ENCODE peak calls at places on chromosomes 6 and 20, in five cellular contexts. D, F, Y, C and K are unnamed samples.

GRCh38 chr6:20086992-20087391 is 125.3 kb downstream of the MBOAT1 start:
- DNase-seq in Y (no peak), C (no peak), D (no peak), F (no peak), K (no peak)

GRCh38 chr20:47293524-47294157 is 62.9 kb downstream of the ZMYND8 start:
- DNase-seq in Y (no peak), D (no peak), F (no peak), C (no peak), K (no peak)

GRCh38 chr20:41133709-41134361 is 3.5 kb upstream of the PLCG1 start:
- DNase-seq in F (no peak), C (no peak), Y (peak), D (no peak), K (no peak)

GRCh38 chr6:44606976-44607375 is 219.5 kb downstream of the CDC5L start:
- DNase-seq in C (no peak), F (no peak), D (no peak), Y (no peak), K (no peak)

GRCh38 chr20:32957451-32957850 is 46.8 kb downstream of the SUN5 start:
- DNase-seq in F (no peak), D (no peak), Y (no peak), C (no peak), K (no peak)

GRCh38 chr6:139064981-139065665 is 36.6 kb downstream of the ABRACL start:
- DNase-seq in Y (no peak), C (no peak), D (no peak), F (no peak), K (no peak)

GRCh38 chr20:63475209-63475608 is 2.8 kb upstream of the KCNQ2 start:
- DNase-seq in C (peak), Y (no peak), D (no peak), F (no peak), K (no peak)

GRCh38 chr6:36571122-36572043 is 22.8 kb upstream of the SRSF3 start:
- DNase-seq in C (no peak), Y (no peak), F (no peak), D (no peak), K (no peak)

GRCh38 chr6:53543341-53544010 is 1.4 kb downstream of the GCLC start:
- DNase-seq in Y (no peak), F (no peak), C (no peak), D (no peak), K (no peak)

GRCh38 chr20:39839406-39840119 is 849.5 kb downstream of the MAFB start:
- DNase-seq in Y (no peak), D (no peak), C (no peak), F (no peak), K (no peak)

GRCh38 chr6:42279144-42279781 is 61.6 kb upstream of the MRPS10 start:
- DNase-seq in D (no peak), C (no peak), F (no peak), Y (no peak), K (no peak)

GRCh38 chr6:66930559-66931290 is 1223.7 kb upstream of the EYS start:
- DNase-seq in F (no peak), Y (no peak), D (no peak), C (no peak), K (no peak)

GRCh38 chr6:158999669-159000403 is at the start of gene RSPH3:
- DNase-seq in D (peak), F (peak), C (peak), Y (peak), K (peak)

GRCh38 chr6:159082039-159082815 is 37.4 kb upstream of the TAGAP start:
- DNase-seq in F (no peak), C (no peak), D (no peak), Y (no peak), K (no peak)

GRCh38 chr6:159729598-159729997 is 2.3 kb downstream of the WTAP start:
- DNase-seq in D (no peak), Y (no peak), C (no peak), F (no peak), K (no peak)

GRCh38 chr6:142416179-142416578 is 114.4 kb downstream of the ADGRG6 start:
- DNase-seq in Y (no peak), D (no peak), C (no peak), F (no peak), K (no peak)

GRCh38 chr6:3813150-3813780 is 35.9 kb upstream of the FAM50B start:
- DNase-seq in C (no peak), D (no peak), Y (no peak), F (no peak), K (no peak)

GRCh38 chr6:159701413-159701999 is 8.5 kb upstream of the SOD2 start:
- DNase-seq in C (no peak), F (no peak), Y (no peak), D (no peak), K (no peak)

GRCh38 chr6:48140221-48140620 is 29.2 kb upstream of the PTCHD4 start:
- DNase-seq in C (no peak), D (no peak), F (no peak), Y (no peak), K (no peak)

GRCh38 chr6:7390218-7390878 is 740 bp downstream of the RIOK1 start:
- DNase-seq in F (no peak), C (no peak), D (no peak), Y (peak), K (no peak)

GRCh38 chr20:40434122-40434521 is 254.9 kb downstream of the MAFB start:
- DNase-seq in C (no peak), Y (no peak), D (no peak), F (no peak), K (no peak)

GRCh38 chr6:34207695-34208443 is 28.8 kb upstream of the HMGA1 start:
- DNase-seq in D (no peak), Y (no peak), C (no peak), F (no peak), K (no peak)

GRCh38 chr20:667351-668034 is 8.1 kb downstream of the SCRT2 start:
- DNase-seq in C (peak), Y (peak), D (no peak), F (peak), K (no peak)

GRCh38 chr20:42095221-42095620 is 477.0 kb upstream of the CHD6 start:
- DNase-seq in C (no peak), F (no peak), D (no peak), Y (no peak), K (no peak)

GRCh38 chr20:18628330-18628941 is 40.6 kb downstream of the DTD1 start:
- DNase-seq in F (no peak), D (no peak), Y (no peak), C (peak), K (no peak)